ENCODE peak calls at places on chromosomes 1 and 21, in six cellular contexts. T is neural progenitor cell, Z is DND-41, A is GM23248, Q is fibroblast of lung, S is keratinocyte. P is an unnamed sample.

GRCh38 chr1:87180682-87181081 is 148.0 kb upstream of the LMO4 start:
- DNase-seq in A (no peak), S (no peak), Z (no peak), Q (peak), T (no peak), P (no peak)

GRCh38 chr21:41975391-41976272 is 21.8 kb upstream of the C2CD2 start:
- DNase-seq in Z (no peak), Q (no peak), S (no peak), A (peak), T (peak), P (no peak)

GRCh38 chr1:246724725-246725095 is 501 bp downstream of the SCCPDH start:
- DNase-seq in Z (no peak), T (peak), A (peak), Q (peak), S (no peak), P (no peak)

GRCh38 chr1:47439151-47440051 is 1.6 kb downstream of the FOXD2 start:
- DNase-seq in Q (no peak), T (peak), A (no peak), S (no peak), Z (no peak), P (no peak)

GRCh38 chr1:41878495-41878894 is 40.2 kb downstream of the HIVEP3 start:
- DNase-seq in A (no peak), S (no peak), Z (no peak), Q (no peak), T (no peak), P (no peak)

GRCh38 chr1:184270556-184270955 is 116.3 kb upstream of the C1orf21 start:
- DNase-seq in Q (no peak), T (peak), A (peak), Z (no peak), S (no peak), P (no peak)

GRCh38 chr21:39055167-39055767 is 128.0 kb downstream of the PSMG1 start:
- DNase-seq in S (no peak), A (peak), T (no peak), Q (no peak), Z (no peak), P (no peak)

GRCh38 chr1:56137090-56137489 is 442.3 kb downstream of the PLPP3 start:
- DNase-seq in A (no peak), S (no peak), T (no peak), Z (no peak), Q (no peak), P (no peak)

GRCh38 chr1:234722904-234723588 is 113.1 kb upstream of the IRF2BP2 start:
- DNase-seq in T (no peak), A (peak), S (peak), Z (peak), Q (peak), P (no peak)

GRCh38 chr1:55155522-55155921 is 59.6 kb downstream of the USP24 start:
- DNase-seq in Q (peak), Z (peak), T (peak), A (no peak), S (no peak), P (no peak)

GRCh38 chr21:17537299-17537698 is 24.5 kb downstream of the CXADR start:
- DNase-seq in A (no peak), T (no peak), Z (no peak), S (no peak), Q (peak), P (no peak)

GRCh38 chr1:219581344-219581743 is 31.6 kb downstream of the ZC3H11B start:
- DNase-seq in T (no peak), S (no peak), Q (no peak), Z (no peak), A (no peak), P (no peak)

GRCh38 chr21:31203371-31204054 is 140.5 kb downstream of the TIAM1 start:
- DNase-seq in S (no peak), Q (peak), Z (no peak), A (peak), T (no peak), P (no peak)

GRCh38 chr1:26132825-26133167 is 21.2 kb downstream of the PDIK1L start:
- DNase-seq in Z (peak), T (no peak), Q (no peak), A (no peak), S (no peak), P (no peak)

GRCh38 chr1:224406216-224406615 is 28.4 kb downstream of the WDR26 start:
- DNase-seq in Z (no peak), A (peak), T (no peak), S (no peak), Q (no peak), P (no peak)

GRCh38 chr1:68814067-68814466 is 317.2 kb upstream of the DEPDC1 start:
- DNase-seq in Z (no peak), Q (no peak), T (no peak), S (no peak), A (no peak), P (no peak)

GRCh38 chr21:35720065-35720810 is 340.1 kb downstream of the SETD4 start:
- DNase-seq in A (no peak), Q (no peak), T (no peak), S (no peak), Z (no peak), P (no peak)

GRCh38 chr1:238143038-238143437 is 252.3 kb upstream of the ZP4 start:
- DNase-seq in Z (no peak), T (no peak), Q (no peak), S (no peak), A (no peak), P (no peak)

GRCh38 chr21:39082656-39083376 is 100.4 kb downstream of the PSMG1 start:
- DNase-seq in Q (no peak), A (no peak), Z (no peak), T (peak), S (peak), P (no peak)

GRCh38 chr1:36359383-36359782 is 26.3 kb downstream of the STK40 start:
- DNase-seq in Q (no peak), Z (no peak), T (no peak), S (no peak), A (no peak), P (no peak)

GRCh38 chr1:204842892-204843291 is 27.8 kb upstream of the NFASC start:
- DNase-seq in S (no peak), Z (no peak), A (peak), Q (no peak), T (no peak), P (no peak)

GRCh38 chr1:14849038-14849437 is 250.6 kb downstream of the KAZN start:
- DNase-seq in Q (peak), Z (no peak), T (no peak), S (no peak), A (peak), P (no peak)

GRCh38 chr1:110383311-110383990 is 7.4 kb downstream of the SLC16A4 start:
- DNase-seq in A (peak), Q (peak), T (no peak), Z (peak), S (no peak), P (no peak)

GRCh38 chr1:47533176-47534039 is 95.6 kb downstream of the FOXD2 start:
- DNase-seq in Q (peak), T (peak), S (no peak), Z (peak), A (peak), P (peak)

GRCh38 chr21:31660134-31660565 is 657 bp downstream of the SOD1 start:
- DNase-seq in A (no peak), S (no peak), Z (peak), Q (peak), T (peak), P (no peak)

GRCh38 chr1:178495158-178495557 is 1.6 kb downstream of the CLEC20A start:
- DNase-seq in T (no peak), A (no peak), Q (no peak), Z (no peak), S (no peak), P (no peak)

GRCh38 chr1:247054992-247055415 is 23.6 kb downstream of the ZNF670 start:
- DNase-seq in Z (no peak), T (no peak), Q (peak), A (peak), S (no peak), P (no peak)

GRCh38 chr1:29556657-29557056 is 320.3 kb downstream of the PTPRU start:
- DNase-seq in T (no peak), S (no peak), Z (no peak), A (no peak), Q (no peak), P (no peak)

GRCh38 chr1:207831517-207832327 is 79.2 kb downstream of the CD34 start:
- DNase-seq in S (peak), Z (no peak), A (no peak), Q (peak), T (no peak), P (no peak)

GRCh38 chr1:205907794-205908193 is 35.5 kb downstream of the SLC26A9 start:
- DNase-seq in Z (no peak), S (no peak), T (peak), Q (peak), A (peak), P (no peak)

GRCh38 chr21:44378646-44379581 is 25.5 kb downstream of the TRPM2 start:
- DNase-seq in S (no peak), Q (no peak), T (no peak), Z (no peak), A (no peak), P (no peak)

GRCh38 chr1:119537979-119538378 is 31.0 kb downstream of the HSD3B1 start:
- DNase-seq in T (no peak), S (no peak), Q (no peak), Z (no peak), A (no peak), P (no peak)

GRCh38 chr21:33230518-33231324 is 983 bp downstream of the IFNAR2 start:
- DNase-seq in A (peak), Q (peak), S (no peak), Z (peak), T (peak), P (no peak)

GRCh38 chr1:212721388-212722247 is 22.0 kb upstream of the BATF3 start:
- DNase-seq in T (no peak), S (peak), Z (no peak), Q (peak), A (peak), P (no peak)

GRCh38 chr21:15788847-15789548 is 59.2 kb downstream of the USP25 start:
- DNase-seq in Q (peak), A (peak), Z (no peak), S (no peak), T (no peak), P (peak)

GRCh38 chr1:66088787-66089186 is 296.1 kb downstream of the PDE4B start:
- DNase-seq in S (no peak), T (no peak), Z (no peak), A (peak), Q (no peak), P (no peak)

GRCh38 chr1:73674945-73675561 is 522.9 kb downstream of the LRRIQ3 start:
- DNase-seq in Z (no peak), A (peak), Q (peak), S (no peak), T (peak), P (no peak)

GRCh38 chr1:6638226-6638625 is 13.6 kb downstream of the THAP3 start:
- DNase-seq in Q (peak), S (no peak), T (no peak), Z (no peak), A (peak), P (no peak)

DNA sequence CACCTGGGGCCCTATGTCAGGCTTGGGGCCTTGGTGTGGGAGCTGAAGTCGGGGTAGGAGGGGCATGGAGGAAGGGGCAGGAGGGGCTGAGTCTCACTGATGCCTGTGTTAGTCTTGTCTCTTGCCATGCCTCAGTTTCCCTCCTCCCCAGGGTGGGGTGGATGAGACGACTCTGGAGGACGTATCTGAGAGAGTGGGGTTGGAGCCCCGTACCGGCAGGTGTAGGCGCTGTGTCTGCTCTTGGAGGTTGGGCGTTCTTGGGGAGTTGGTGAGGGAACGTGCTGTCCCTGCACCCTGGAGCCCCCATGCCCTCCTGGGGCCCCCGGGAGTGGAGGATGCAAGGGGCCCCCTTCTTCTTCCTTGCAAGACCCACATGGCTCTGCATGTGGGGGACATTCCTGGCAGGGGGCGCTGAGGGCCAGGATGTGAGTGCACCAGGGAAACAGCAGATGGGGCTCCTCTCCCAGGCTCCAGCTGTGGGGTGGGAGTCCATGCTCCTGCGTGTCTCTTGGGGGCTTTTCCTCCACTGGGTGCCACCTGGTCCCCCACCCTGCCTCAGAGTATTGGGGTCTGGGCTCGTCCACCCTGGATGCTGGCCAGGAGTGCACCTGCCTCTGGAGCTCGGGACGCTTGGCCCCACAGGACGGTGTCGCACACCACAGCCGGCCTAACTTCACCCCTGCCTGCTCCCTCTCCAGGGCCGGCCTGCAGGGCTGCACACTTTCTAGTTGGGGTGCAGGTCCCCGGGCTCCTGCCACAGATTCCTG is 1.4 kb upstream of the TNFRSF14 start:
- DNase-seq in S (no peak), Z (peak), Q (no peak), T (peak), A (no peak), P (no peak)
- H3K9ac ChIP-seq in S (no peak), Z (peak), Q (peak), T (no peak), A (no peak), P (no peak)

GRCh38 chr1:64540265-64540791 is 70.4 kb downstream of the CACHD1 start:
- DNase-seq in A (peak), Q (peak), Z (no peak), S (no peak), T (no peak), P (no peak)
- H3K4me3 ChIP-seq in A (peak), Q (peak), Z (no peak), S (no peak), T (no peak), P (peak)

GRCh38 chr1:38000233-38000528 is 5.1 kb downstream of the FHL3 start:
- DNase-seq in A (no peak), T (no peak), Q (no peak), S (no peak), Z (no peak), P (no peak)
- H3K27ac ChIP-seq in A (peak), T (peak), Q (peak), S (peak), Z (no peak), P (peak)

GRCh38 chr1:182143154-182143657 is 81.7 kb upstream of the ZNF648 start:
- DNase-seq in S (no peak), T (peak), A (peak), Z (peak), Q (peak), P (peak)
- H3K9ac ChIP-seq in S (no peak), T (no peak), A (peak), Z (peak), Q (no peak), P (no peak)

DNA sequence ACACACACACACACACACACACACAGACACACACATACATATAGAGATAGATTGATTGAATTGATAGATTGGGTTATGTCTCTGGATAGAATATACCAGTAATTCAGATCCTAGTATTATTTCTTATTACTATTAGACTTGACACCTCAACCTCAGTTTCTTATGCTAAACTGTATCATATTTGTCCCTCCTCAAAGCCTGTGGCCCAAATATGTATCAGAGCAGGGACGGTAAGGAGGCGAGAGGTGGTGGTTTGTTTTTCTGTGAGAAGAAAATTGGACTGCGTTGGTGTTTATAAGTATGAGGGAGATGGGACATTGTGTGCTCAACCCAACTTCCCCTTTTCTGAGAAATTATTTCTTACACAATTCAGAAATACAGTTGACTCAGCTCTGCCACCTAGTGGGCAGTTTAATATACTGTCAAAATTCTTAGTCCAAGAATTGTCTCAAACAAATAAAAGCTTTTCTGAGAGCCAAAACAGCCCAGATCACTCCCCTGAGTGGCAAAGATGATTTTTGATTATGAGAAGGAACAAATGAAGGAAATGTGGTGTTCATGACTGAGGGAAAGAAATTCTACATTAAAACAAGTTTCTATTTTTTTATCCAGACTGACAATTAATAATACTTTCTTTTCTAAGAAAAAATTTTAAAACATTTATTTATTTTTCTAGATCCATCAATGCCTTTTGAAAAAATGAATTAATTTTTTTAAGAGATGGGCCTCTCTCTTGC is 10.8 kb upstream of the TXNIP start:
- DNase-seq in Q (peak), A (peak), T (peak), S (no peak), Z (peak), P (peak)
- H3K4me3 ChIP-seq in Q (no peak), A (no peak), T (no peak), S (no peak), Z (peak), P (peak)

GRCh38 chr1:24696756-24697330 is 48.4 kb upstream of the CLIC4 start:
- DNase-seq in Z (no peak), T (no peak), S (no peak), A (no peak), Q (no peak), P (no peak)
- H3K27ac ChIP-seq in Z (no peak), T (no peak), S (no peak), A (no peak), Q (no peak), P (no peak)

DNA sequence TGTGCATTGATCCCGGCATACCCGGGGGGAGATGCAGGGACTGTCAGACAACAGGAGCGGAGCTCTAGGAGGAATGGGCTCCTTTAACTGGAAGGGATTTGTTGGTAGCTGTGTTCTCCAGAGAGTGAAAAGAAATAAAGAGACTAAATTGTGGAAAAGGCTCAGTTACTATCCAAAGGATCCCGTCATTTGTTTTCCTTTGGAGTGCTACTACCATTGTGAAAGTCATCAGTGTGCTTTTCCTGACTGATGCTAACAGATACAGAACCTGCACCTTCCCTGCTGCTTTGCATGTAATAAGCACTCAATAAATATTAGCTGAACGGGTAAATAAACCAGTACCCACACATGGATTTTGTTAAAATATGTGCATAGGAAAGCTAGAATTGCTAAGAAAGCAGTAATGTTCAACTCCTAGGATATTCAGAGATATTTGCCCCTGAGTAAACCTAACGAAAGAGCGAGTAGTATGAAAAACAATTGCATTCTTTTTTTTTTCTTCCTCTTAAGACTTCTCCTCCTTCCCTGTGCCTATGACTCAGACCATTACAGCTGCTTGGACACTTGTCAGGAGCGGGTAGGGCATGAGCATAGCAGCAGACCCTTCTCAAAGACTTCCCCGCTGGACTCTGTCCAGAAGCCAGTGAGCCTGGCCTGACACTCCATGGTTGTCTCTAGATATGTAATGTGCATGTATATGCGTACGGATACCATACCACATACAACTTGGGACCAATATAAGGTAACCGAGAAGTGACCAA is 41.6 kb downstream of the PTGFRN start:
- DNase-seq in Z (no peak), A (peak), Q (peak), S (no peak), T (peak), P (no peak)
- H3K9ac ChIP-seq in Z (no peak), A (peak), Q (no peak), S (no peak), T (no peak), P (no peak)

GRCh38 chr1:158124999-158125398 is 55.7 kb upstream of the CD1D start:
- DNase-seq in Q (peak), Z (peak), S (peak), A (peak), T (peak), P (peak)
- H3K4me3 ChIP-seq in Q (no peak), Z (no peak), S (no peak), A (no peak), T (no peak), P (no peak)

GRCh38 chr1:244735404-244735803 is 82.5 kb downstream of the DESI2 start:
- DNase-seq in T (no peak), S (peak), A (no peak), Q (peak), Z (peak), P (no peak)
- H3K27ac ChIP-seq in T (no peak), S (peak), A (no peak), Q (no peak), Z (no peak), P (no peak)

P was measured in SK-N-MC.